ENCODE peak calls at places on chromosome 16, in ten cellular contexts. One of them, this sample, is unnamed.

GRCh38 chr16:15961060-15961511 is 11.7 kb downstream of the ABCC1 start:
- DNase-seq in psoas muscle: no peak
- DNase-seq in heart right ventricle: no peak
- DNase-seq in HCT116: no peak
- DNase-seq in ovary: no peak
- DNase-seq in AG04450: no peak
- DNase-seq in astrocyte: peak; percentile 81
- DNase-seq in neural progenitor cell: no peak
- DNase-seq in SK-N-SH: no peak
- DNase-seq in IMR-90: peak; percentile 68
- DNase-seq in this sample: no peak

GRCh38 chr16:84737192-84737591 is 37.4 kb downstream of the USP10 start:
- DNase-seq in psoas muscle: no peak
- DNase-seq in heart right ventricle: no peak
- DNase-seq in HCT116: no peak
- DNase-seq in ovary: no peak
- DNase-seq in AG04450: no peak
- DNase-seq in astrocyte: no peak
- DNase-seq in neural progenitor cell: no peak
- DNase-seq in SK-N-SH: no peak
- DNase-seq in IMR-90: no peak
- DNase-seq in this sample: no peak

GRCh38 chr16:50295541-50296132 is 29.3 kb downstream of the ADCY7 start:
- DNase-seq in psoas muscle: no peak
- DNase-seq in heart right ventricle: no peak
- DNase-seq in HCT116: no peak
- DNase-seq in ovary: no peak
- DNase-seq in AG04450: no peak
- DNase-seq in astrocyte: no peak
- DNase-seq in neural progenitor cell: no peak
- DNase-seq in SK-N-SH: no peak
- DNase-seq in IMR-90: no peak
- DNase-seq in this sample: no peak

GRCh38 chr16:10376229-10376628 is 9.6 kb upstream of the ATF7IP2 start:
- DNase-seq in psoas muscle: no peak
- DNase-seq in heart right ventricle: no peak
- DNase-seq in HCT116: no peak
- DNase-seq in ovary: no peak
- DNase-seq in AG04450: no peak
- DNase-seq in astrocyte: no peak
- DNase-seq in neural progenitor cell: no peak
- DNase-seq in SK-N-SH: no peak
- DNase-seq in IMR-90: no peak
- DNase-seq in this sample: no peak

GRCh38 chr16:84423416-84423837 is 55.1 kb downstream of the ATP2C2 start:
- DNase-seq in psoas muscle: no peak
- DNase-seq in heart right ventricle: no peak
- DNase-seq in HCT116: peak; percentile 80
- DNase-seq in ovary: no peak
- DNase-seq in AG04450: no peak
- DNase-seq in astrocyte: peak; percentile 23
- DNase-seq in neural progenitor cell: no peak
- DNase-seq in SK-N-SH: peak; percentile 44
- DNase-seq in IMR-90: peak; percentile 52
- DNase-seq in this sample: no peak

GRCh38 chr16:78045865-78046581 is 23.7 kb downstream of the CLEC3A start:
- DNase-seq in psoas muscle: peak; percentile 54
- DNase-seq in heart right ventricle: peak; percentile 71
- DNase-seq in HCT116: no peak
- DNase-seq in ovary: peak; percentile 22
- DNase-seq in AG04450: peak; percentile 4
- DNase-seq in astrocyte: peak; percentile 51
- DNase-seq in neural progenitor cell: peak; percentile 96
- DNase-seq in SK-N-SH: peak; percentile 16
- DNase-seq in IMR-90: peak; percentile 54
- DNase-seq in this sample: peak; percentile 70

GRCh38 chr16:27759301-27759871 is 209.4 kb downstream of the KATNIP start:
- DNase-seq in psoas muscle: no peak
- DNase-seq in heart right ventricle: no peak
- DNase-seq in HCT116: no peak
- DNase-seq in ovary: no peak
- DNase-seq in AG04450: no peak
- DNase-seq in astrocyte: peak; percentile 78
- DNase-seq in neural progenitor cell: no peak
- DNase-seq in SK-N-SH: no peak
- DNase-seq in IMR-90: peak; percentile 72
- DNase-seq in this sample: no peak

GRCh38 chr16:21566891-21567414 is 32.4 kb upstream of the METTL9 start:
- DNase-seq in psoas muscle: no peak
- DNase-seq in heart right ventricle: no peak
- DNase-seq in HCT116: no peak
- DNase-seq in ovary: no peak
- DNase-seq in AG04450: no peak
- DNase-seq in astrocyte: no peak
- DNase-seq in neural progenitor cell: no peak
- DNase-seq in SK-N-SH: no peak
- DNase-seq in IMR-90: no peak
- DNase-seq in this sample: no peak

GRCh38 chr16:15983898-15984297 is 34.5 kb downstream of the ABCC1 start:
- DNase-seq in psoas muscle: no peak
- DNase-seq in heart right ventricle: no peak
- DNase-seq in HCT116: no peak
- DNase-seq in ovary: no peak
- DNase-seq in AG04450: no peak
- DNase-seq in astrocyte: peak; percentile 66
- DNase-seq in neural progenitor cell: no peak
- DNase-seq in SK-N-SH: no peak
- DNase-seq in IMR-90: peak; percentile 72
- DNase-seq in this sample: no peak

GRCh38 chr16:76228546-76229146 is 48.6 kb upstream of the CNTNAP4 start:
- DNase-seq in psoas muscle: no peak
- DNase-seq in heart right ventricle: no peak
- DNase-seq in HCT116: no peak
- DNase-seq in ovary: no peak
- DNase-seq in AG04450: no peak
- DNase-seq in astrocyte: no peak
- DNase-seq in neural progenitor cell: no peak
- DNase-seq in SK-N-SH: no peak
- DNase-seq in IMR-90: no peak
- DNase-seq in this sample: no peak

DNA sequence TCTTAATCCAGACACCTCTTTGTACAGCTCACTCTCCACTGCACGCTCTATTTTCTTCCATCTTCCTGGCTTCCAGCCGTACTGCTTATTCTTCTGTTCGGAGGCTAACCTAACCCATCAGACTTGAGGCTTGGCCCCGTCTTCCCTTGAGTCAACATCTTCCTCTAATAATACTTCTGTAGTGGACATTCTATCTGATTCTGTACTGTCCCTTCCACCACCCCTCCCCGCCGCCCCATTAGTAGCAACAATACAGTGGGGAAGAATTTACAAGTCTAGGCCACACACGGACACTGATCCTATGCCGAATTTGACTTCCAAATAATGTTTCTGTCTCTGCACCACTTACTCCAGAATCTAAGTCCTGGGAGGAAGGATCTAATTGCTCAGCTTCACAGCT is 86.0 kb upstream of the TNRC6A start:
- DNase-seq in psoas muscle: no peak
- DNase-seq in heart right ventricle: no peak
- DNase-seq in HCT116: no peak
- DNase-seq in ovary: no peak
- DNase-seq in AG04450: no peak
- DNase-seq in astrocyte: no peak
- DNase-seq in neural progenitor cell: no peak
- DNase-seq in SK-N-SH: no peak
- DNase-seq in IMR-90: no peak
- DNase-seq in this sample: no peak
- H3K27ac ChIP-seq in psoas muscle: no peak overlapping the region
- H3K27ac ChIP-seq in heart right ventricle: no peak overlapping the region
- H3K27ac ChIP-seq in HCT116: no peak overlapping the region
- H3K27ac ChIP-seq in ovary: no peak overlapping the region
- H3K27ac ChIP-seq in AG04450: no peak overlapping the region
- H3K27ac ChIP-seq in astrocyte: no peak overlapping the region
- H3K27ac ChIP-seq in neural progenitor cell: no peak overlapping the region
- H3K27ac ChIP-seq in SK-N-SH: no peak overlapping the region
- H3K27ac ChIP-seq in IMR-90: no peak overlapping the region
- H3K27ac ChIP-seq in this sample: no peak overlapping the region

GRCh38 chr16:67928561-67929364 is 2.9 kb downstream of the CTRL start:
- DNase-seq in psoas muscle: peak; percentile 75
- DNase-seq in heart right ventricle: peak; percentile 78
- DNase-seq in HCT116: peak; percentile 24
- DNase-seq in ovary: peak; percentile 72
- DNase-seq in AG04450: no peak
- DNase-seq in astrocyte: no peak
- DNase-seq in neural progenitor cell: peak; percentile 79
- DNase-seq in SK-N-SH: peak; percentile 90
- DNase-seq in IMR-90: peak; percentile 43
- DNase-seq in this sample: peak; percentile 68

GRCh38 chr16:67924140-67924906 is 7.3 kb downstream of the CTRL start:
- DNase-seq in psoas muscle: no peak
- DNase-seq in heart right ventricle: no peak
- DNase-seq in HCT116: no peak
- DNase-seq in ovary: no peak
- DNase-seq in AG04450: no peak
- DNase-seq in astrocyte: no peak
- DNase-seq in neural progenitor cell: no peak
- DNase-seq in SK-N-SH: no peak
- DNase-seq in IMR-90: no peak
- DNase-seq in this sample: no peak

GRCh38 chr16:67927131-67927941 is 4.3 kb downstream of the CTRL start:
- DNase-seq in psoas muscle: no peak
- DNase-seq in heart right ventricle: no peak
- DNase-seq in HCT116: no peak
- DNase-seq in ovary: no peak
- DNase-seq in AG04450: no peak
- DNase-seq in astrocyte: no peak
- DNase-seq in neural progenitor cell: no peak
- DNase-seq in SK-N-SH: no peak
- DNase-seq in IMR-90: no peak
- DNase-seq in this sample: no peak

GRCh38 chr16:67928147-67928546 is 3.5 kb downstream of the CTRL start:
- DNase-seq in psoas muscle: no peak
- DNase-seq in heart right ventricle: no peak
- DNase-seq in HCT116: no peak
- DNase-seq in ovary: no peak
- DNase-seq in AG04450: no peak
- DNase-seq in astrocyte: no peak
- DNase-seq in neural progenitor cell: no peak
- DNase-seq in SK-N-SH: no peak
- DNase-seq in IMR-90: no peak
- DNase-seq in this sample: no peak

DNA sequence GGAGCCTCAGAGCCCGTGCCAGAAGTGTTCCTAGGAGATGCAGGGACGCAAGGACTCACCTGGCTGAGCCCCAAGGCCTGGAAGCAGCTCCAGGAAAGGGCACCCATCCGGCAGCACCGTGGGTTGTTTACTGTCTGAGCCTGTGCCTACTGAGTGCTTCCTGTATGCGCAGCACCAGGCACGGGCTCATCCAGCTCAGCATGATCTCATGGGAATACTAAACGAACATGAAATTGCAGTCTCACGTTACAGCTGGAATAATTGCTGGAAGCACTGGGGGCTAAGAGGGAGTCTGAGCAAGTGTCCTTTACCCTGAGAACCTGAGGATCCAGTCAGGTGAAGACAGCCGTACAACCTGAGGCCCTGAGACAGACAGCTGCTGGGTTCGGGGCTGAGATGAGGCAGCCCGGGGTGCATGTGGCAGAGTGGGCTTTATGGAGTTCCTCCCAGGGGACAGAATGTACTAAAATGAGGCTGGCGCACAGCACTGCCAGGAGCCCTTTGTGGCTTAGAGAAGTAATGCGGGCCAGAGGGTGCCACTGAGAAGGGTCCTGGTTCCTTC is 5.4 kb downstream of the CTRL start:
- DNase-seq in psoas muscle: peak; percentile 35
- DNase-seq in heart right ventricle: no peak
- DNase-seq in HCT116: no peak
- DNase-seq in ovary: no peak
- DNase-seq in AG04450: no peak
- DNase-seq in astrocyte: no peak
- DNase-seq in neural progenitor cell: no peak
- DNase-seq in SK-N-SH: no peak
- DNase-seq in IMR-90: peak; percentile 30
- DNase-seq in this sample: no peak
- TF ChIP-seq CTCF in psoas muscle: no peak
- TF ChIP-seq CTCF in heart right ventricle: no peak
- TF ChIP-seq CTCF in HCT116: no peak
- TF ChIP-seq CTCF in ovary: no peak
- TF ChIP-seq CTCF in AG04450: peak; percentile 7
- TF ChIP-seq CTCF in astrocyte: no peak
- TF ChIP-seq CTCF in neural progenitor cell: peak; percentile 7
- TF ChIP-seq CTCF in SK-N-SH: peak; percentile 29
- TF ChIP-seq CTCF in IMR-90: no peak
- TF ChIP-seq CTCF in this sample: no peak

GRCh38 chr16:88940196-88941050 is 36.6 kb downstream of the CBFA2T3 start:
- DNase-seq in psoas muscle: no peak
- DNase-seq in heart right ventricle: peak; percentile 60
- DNase-seq in HCT116: no peak
- DNase-seq in ovary: no peak
- DNase-seq in AG04450: no peak
- DNase-seq in astrocyte: no peak
- DNase-seq in neural progenitor cell: peak; percentile 59
- DNase-seq in SK-N-SH: peak; percentile 63
- DNase-seq in IMR-90: no peak
- DNase-seq in this sample: no peak
- H3K4me3 ChIP-seq in psoas muscle: peak overlapping the region; percentile 71
- H3K4me3 ChIP-seq in heart right ventricle: peak overlapping the region; percentile 76
- H3K4me3 ChIP-seq in HCT116: peak overlapping the region; percentile 60
- H3K4me3 ChIP-seq in ovary: peak overlapping the region; percentile 26
- H3K4me3 ChIP-seq in AG04450: no peak overlapping the region
- H3K4me3 ChIP-seq in astrocyte: no peak overlapping the region
- H3K4me3 ChIP-seq in neural progenitor cell: peak overlapping the region; percentile 57
- H3K4me3 ChIP-seq in SK-N-SH: no peak overlapping the region
- H3K4me3 ChIP-seq in IMR-90: no peak overlapping the region
- H3K4me3 ChIP-seq in this sample: peak overlapping the region; percentile 60

DNA sequence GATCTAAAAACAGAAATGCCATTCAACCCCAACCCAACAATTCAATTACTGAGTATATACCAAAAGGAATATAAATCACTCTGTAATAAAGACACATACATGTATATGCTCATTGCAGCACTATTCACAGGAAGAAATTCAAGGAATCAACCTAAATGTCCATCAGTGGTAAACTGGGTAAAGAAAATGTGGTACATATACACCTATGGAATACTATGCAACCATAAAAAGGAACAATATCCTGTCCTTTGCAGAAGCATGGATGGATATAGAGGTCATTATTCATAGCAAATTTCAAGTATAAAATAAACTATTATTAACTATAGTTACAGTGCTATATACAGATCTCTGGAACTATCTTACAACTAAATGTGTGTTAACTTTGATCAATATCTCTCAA is 599.3 kb downstream of the CDH11 start:
- DNase-seq in psoas muscle: no peak
- DNase-seq in heart right ventricle: no peak
- DNase-seq in HCT116: no peak
- DNase-seq in ovary: no peak
- DNase-seq in AG04450: no peak
- DNase-seq in astrocyte: no peak
- DNase-seq in neural progenitor cell: no peak
- DNase-seq in SK-N-SH: no peak
- DNase-seq in IMR-90: no peak
- DNase-seq in this sample: no peak
- H3K27ac ChIP-seq in psoas muscle: no peak overlapping the region
- H3K27ac ChIP-seq in heart right ventricle: no peak overlapping the region
- H3K27ac ChIP-seq in HCT116: no peak overlapping the region
- H3K27ac ChIP-seq in ovary: no peak overlapping the region
- H3K27ac ChIP-seq in AG04450: no peak overlapping the region
- H3K27ac ChIP-seq in astrocyte: no peak overlapping the region
- H3K27ac ChIP-seq in neural progenitor cell: no peak overlapping the region
- H3K27ac ChIP-seq in SK-N-SH: no peak overlapping the region
- H3K27ac ChIP-seq in IMR-90: no peak overlapping the region
- H3K27ac ChIP-seq in this sample: no peak overlapping the region

This sample was measured in lung.